ENCODE peak calls at places on chromosomes 3 and 15, in nine cellular contexts. T, P, J, E, F, I, O, M and S are unnamed samples.
A peak's percentile ranks its signal among the peaks of the same experiment; 100 is the strongest.

GRCh38 chr15:65553691-65554090 is 23.4 kb downstream of the HACD3 start:
- DNase-seq in E (no peak), O (no peak), I (no peak), T (no peak), J (no peak), P (no peak), M (no peak), F (no peak), S (no peak)

GRCh38 chr3:113589971-113590370 is 57.6 kb downstream of the SIDT1 start:
- DNase-seq in E (no peak), F (no peak), I (no peak), M (no peak), J (no peak), P (no peak), O (no peak), T (no peak), S (no peak)

GRCh38 chr3:8492744-8493511 is 8.7 kb upstream of the LMCD1 start:
- DNase-seq in P (no peak), F (no peak), T (no peak), O (no peak), J (no peak), E (no peak), M (no peak), I (no peak), S (no peak)

GRCh38 chr15:74958320-74958907 is 1.8 kb upstream of the RPP25 start:
- DNase-seq in P (peak; percentile 84), F (peak; percentile 23), I (no peak), O (no peak), E (no peak), J (peak; percentile 82), T (peak; percentile 89), M (peak; percentile 77), S (peak; percentile 75)

GRCh38 chr3:64266065-64266874 is 41.0 kb upstream of the PRICKLE2 start:
- DNase-seq in O (no peak), P (no peak), I (no peak), M (no peak), F (no peak), T (no peak), J (no peak), E (no peak), S (no peak)

GRCh38 chr15:67135494-67135893 is 70.1 kb downstream of the SMAD3 start:
- DNase-seq in M (no peak), T (no peak), J (no peak), I (no peak), E (no peak), F (no peak), P (no peak), O (no peak), S (no peak)

GRCh38 chr15:52382647-52383046 is 87.0 kb upstream of the MYO5C start:
- DNase-seq in O (no peak), J (no peak), P (no peak), M (no peak), E (no peak), F (no peak), I (no peak), T (no peak), S (no peak)

GRCh38 chr15:98292442-98293240 is 332.1 kb downstream of the ARRDC4 start:
- DNase-seq in T (peak; percentile 73), F (no peak), P (peak; percentile 89), J (peak; percentile 59), M (peak; percentile 91), O (no peak), I (no peak), E (peak; percentile 13), S (no peak)

GRCh38 chr3:172228041-172228440 is 188.7 kb downstream of the FNDC3B start:
- DNase-seq in J (no peak), O (no peak), P (peak; percentile 33), T (no peak), F (no peak), I (no peak), E (no peak), M (no peak), S (no peak)

GRCh38 chr3:123757281-123757940 is 126.7 kb downstream of the MYLK start:
- DNase-seq in I (no peak), O (no peak), T (no peak), F (peak; percentile 69), J (peak; percentile 84), E (no peak), P (no peak), M (no peak), S (no peak)

GRCh38 chr3:193813506-193813850 is 220.5 kb downstream of the OPA1 start:
- DNase-seq in O (no peak), I (no peak), E (no peak), P (peak; percentile 61), F (no peak), T (no peak), M (no peak), J (no peak), S (no peak)

GRCh38 chr15:84818221-84819131 is 1.3 kb downstream of the ALPK3 start:
- DNase-seq in F (peak; percentile 40), J (no peak), P (peak; percentile 82), O (no peak), I (no peak), E (no peak), T (no peak), M (peak; percentile 74), S (no peak)

GRCh38 chr3:184952671-184953070 is 140.7 kb downstream of the VPS8 start:
- DNase-seq in E (no peak), F (no peak), J (no peak), O (no peak), T (no peak), P (no peak), I (no peak), M (no peak), S (no peak)

GRCh38 chr3:120448707-120449650 is 1.8 kb downstream of the FSTL1 start:
- DNase-seq in M (peak; percentile 47), I (no peak), O (no peak), P (peak; percentile 52), E (no peak), J (no peak), T (no peak), F (no peak), S (no peak)

GRCh38 chr3:38003371-38003816 is 12.8 kb downstream of the VILL start:
- DNase-seq in F (peak; percentile 79), J (peak; percentile 81), M (peak; percentile 95), E (peak; percentile 44), T (peak; percentile 77), O (peak; percentile 38), I (peak; percentile 63), P (peak; percentile 76), S (peak; percentile 84)

GRCh38 chr3:61809879-61810278 is 248.5 kb downstream of the PTPRG start:
- DNase-seq in I (no peak), J (peak; percentile 73), M (no peak), E (no peak), T (no peak), P (no peak), O (no peak), F (no peak), S (peak; percentile 15)

GRCh38 chr3:187770224-187770623 is 25.0 kb upstream of the BCL6 start:
- DNase-seq in E (no peak), O (peak; percentile 21), J (no peak), I (peak; percentile 24), M (no peak), P (no peak), F (no peak), T (no peak), S (no peak)

GRCh38 chr3:19489936-19490335 is 341.6 kb downstream of the KCNH8 start:
- DNase-seq in P (no peak), O (no peak), E (no peak), T (no peak), F (no peak), J (no peak), M (no peak), I (no peak), S (no peak)

GRCh38 chr3:115156255-115156654 is 9.2 kb upstream of the ZBTB20 start:
- DNase-seq in M (no peak), O (no peak), F (no peak), E (no peak), P (peak; percentile 18), T (no peak), J (no peak), I (no peak), S (no peak)

GRCh38 chr15:25242166-25242879 is 196.5 kb downstream of the UBE3A start:
- DNase-seq in T (no peak), M (no peak), J (peak; percentile 18), I (no peak), E (no peak), P (no peak), F (no peak), O (peak; percentile 1), S (peak; percentile 10)

GRCh38 chr3:43765417-43766030 is 74.8 kb downstream of the ABHD5 start:
- DNase-seq in J (peak; percentile 54), T (no peak), M (no peak), I (no peak), F (no peak), E (no peak), O (no peak), P (no peak), S (no peak)

GRCh38 chr3:18288243-18288642 is 136.9 kb downstream of the SATB1 start:
- DNase-seq in P (no peak), T (no peak), F (no peak), M (no peak), I (no peak), O (no peak), E (no peak), J (no peak), S (no peak)